ENCODE peak calls at places on chromosomes 11 and 22, in ten cellular contexts. X is EH; D is CD4-positive, alpha-beta T cell; B is NCI-H1930; N is upper lobe of right lung; U is astrocyte of the cerebellum; L is HTR-8/SVneo; E is activated T-cell treated with anti-CD3 and anti-CD28 coated beads for 1 hour; K is EL; H is stimulated activated CD8-positive, alpha-beta memory T cell treated with anti-CD3 and anti-CD28 coated beads, Interleukin-2, amount 100 ng/mL, for 48 hours. C is an unnamed sample.

GRCh38 chr22:32606181-32606580 is 131.6 kb downstream of the FBXO7 start:
- DNase-seq in X (peak; percentile 51), D (no peak), B (no peak), N (no peak), U (no peak), L (no peak), E (no peak), K (peak; percentile 24), H (no peak), C (no peak)

GRCh38 chr11:35326266-35326879 is 93.0 kb downstream of the SLC1A2 start:
- DNase-seq in X (no peak), D (no peak), B (no peak), N (no peak), U (no peak), L (no peak), E (no peak), K (no peak), H (no peak), C (no peak)

GRCh38 chr11:113991718-113992458 is 17.0 kb downstream of the HTR3A start:
- DNase-seq in X (peak; percentile 31), D (no peak), B (no peak), N (no peak), U (no peak), L (no peak), E (no peak), K (peak; percentile 5), H (no peak), C (no peak)

GRCh38 chr22:39800790-39801540 is 92.6 kb downstream of the ENTHD1 start:
- DNase-seq in X (no peak), D (no peak), B (no peak), N (no peak), U (no peak), L (no peak), E (no peak), K (no peak), H (no peak), C (no peak)

GRCh38 chr11:23364076-23364475 is 503.8 kb upstream of the CCDC179 start:
- DNase-seq in X (no peak), D (no peak), B (no peak), N (no peak), U (no peak), L (no peak), E (no peak), K (no peak), H (no peak), C (no peak)

GRCh38 chr11:130462101-130462885 is 13.8 kb downstream of the ADAMTS15 start:
- DNase-seq in X (no peak), D (no peak), B (no peak), N (no peak), U (no peak), L (no peak), E (no peak), K (no peak), H (no peak), C (no peak)

GRCh38 chr11:16815047-16815767 is 76.8 kb downstream of the C11orf58 start:
- DNase-seq in X (no peak), D (no peak), B (no peak), N (peak; percentile 86), U (peak; percentile 18), L (no peak), E (no peak), K (no peak), H (no peak), C (no peak)

GRCh38 chr11:10351768-10352641 is 47.1 kb downstream of the ADM start:
- DNase-seq in X (peak; percentile 90), D (no peak), B (peak; percentile 78), N (no peak), U (no peak), L (peak; percentile 51), E (no peak), K (peak; percentile 86), H (no peak), C (no peak)

GRCh38 chr11:77879218-77879617 is 58.3 kb downstream of the AAMDC start:
- DNase-seq in X (peak; percentile 29), D (no peak), B (no peak), N (no peak), U (no peak), L (no peak), E (no peak), K (peak; percentile 32), H (no peak), C (no peak)

GRCh38 chr11:73680687-73681086 is 34.3 kb downstream of the PLEKHB1 start:
- DNase-seq in X (no peak), D (no peak), B (no peak), N (no peak), U (no peak), L (no peak), E (no peak), K (no peak), H (no peak), C (no peak)

GRCh38 chr11:68890490-68891231 is 13.0 kb downstream of the MRPL21 start:
- DNase-seq in X (peak; percentile 99), D (no peak), B (no peak), N (no peak), U (peak; percentile 74), L (no peak), E (no peak), K (peak; percentile 91), H (no peak), C (no peak)

GRCh38 chr22:41770715-41771452 is 29.6 kb upstream of the CCDC134 start:
- DNase-seq in X (peak; percentile 27), D (no peak), B (no peak), N (no peak), U (no peak), L (no peak), E (no peak), K (peak; percentile 48), H (no peak), C (peak; percentile 22)

GRCh38 chr11:678297-678696 is 16.7 kb downstream of the DEAF1 start:
- DNase-seq in X (no peak), D (no peak), B (no peak), N (no peak), U (no peak), L (no peak), E (no peak), K (no peak), H (no peak), C (no peak)

GRCh38 chr11:70597006-70597555 is 198.8 kb downstream of the CTTN start:
- DNase-seq in X (no peak), D (no peak), B (no peak), N (no peak), U (no peak), L (no peak), E (no peak), K (no peak), H (no peak), C (no peak)

C was measured in T-helper 1 cell.